ENCODE peak calls at places on chromosomes 6 and 20, in six cellular contexts. G is Jurkat, Clone E6-1; K is neural crest cell; N is SW480; B is Caki2; X is activated T-cell treated with anti-CD3 and anti-CD28 coated beads for 1 hour. H is an unnamed sample.

GRCh38 chr6:52365871-52366540 is 4.1 kb downstream of the PAQR8 start:
- DNase-seq in G (no peak), K (no peak), N (no peak), B (no peak), X (no peak), H (no peak)

GRCh38 chr6:152146385-152146784 is 338.9 kb downstream of the ESR1 start:
- DNase-seq in G (no peak), K (no peak), N (no peak), B (no peak), X (no peak), H (no peak)

GRCh38 chr20:49572857-49573256 is 4.9 kb upstream of the PTGIS start:
- DNase-seq in G (no peak), K (no peak), N (no peak), B (no peak), X (no peak), H (no peak)

GRCh38 chr6:10968776-10969175 is 75.3 kb downstream of the ELOVL2 start:
- DNase-seq in G (no peak), K (no peak), N (no peak), B (no peak), X (no peak), H (no peak)

GRCh38 chr6:129141499-129141898 is 258.6 kb downstream of the LAMA2 start:
- DNase-seq in G (no peak), K (no peak), N (no peak), B (no peak), X (no peak), H (no peak)

GRCh38 chr6:12570461-12571030 is 146.0 kb upstream of the PHACTR1 start:
- DNase-seq in G (no peak), K (no peak), N (no peak), B (no peak), X (no peak), H (peak; percentile 25)

GRCh38 chr6:26125015-26125690 is 37.9 kb downstream of the HFE start:
- DNase-seq in G (peak; percentile 44), K (no peak), N (peak; percentile 22), B (peak; percentile 25), X (no peak), H (peak; percentile 63)

GRCh38 chr6:125835221-125835744 is 44.5 kb downstream of the NCOA7 start:
- DNase-seq in G (no peak), K (no peak), N (no peak), B (no peak), X (no peak), H (no peak)

GRCh38 chr6:101607286-101607685 is 213.8 kb downstream of the GRIK2 start:
- DNase-seq in G (no peak), K (no peak), N (no peak), B (peak; percentile 57), X (no peak), H (no peak)

GRCh38 chr6:5286780-5287179 is 25.5 kb downstream of the FARS2 start:
- DNase-seq in G (no peak), K (no peak), N (no peak), B (no peak), X (no peak), H (no peak)

GRCh38 chr6:2625581-2625980 is 125.1 kb downstream of the MYLK4 start:
- DNase-seq in G (no peak), K (no peak), N (no peak), B (no peak), X (no peak), H (no peak)

GRCh38 chr6:82362868-82363267 is 749 bp upstream of the TPBG start:
- DNase-seq in G (no peak), K (no peak), N (no peak), B (no peak), X (no peak), H (no peak)